ENCODE peak calls at places on chromosomes 4 and X, in six cellular contexts. C, L, K, N, S and V are unnamed samples. For H3K4me1 and H3K9me3, the result is how much of the 10 kb centered on the place peaks cover.

GRCh38 chr4:53421791-53422190 is 44.4 kb downstream of the FIP1L1 start:
- DNase-seq in C (no peak), N (no peak), S (no peak), L (no peak), K (no peak), V (no peak)

GRCh38 chr4:147487616-147488015 is 6.7 kb downstream of the EDNRA start:
- DNase-seq in K (no peak), N (no peak), S (no peak), L (no peak), C (no peak), V (no peak)

GRCh38 chr4:78566834-78567501 is 15.4 kb downstream of the ANXA3 start:
- DNase-seq in C (no peak), K (no peak), L (no peak), S (no peak), N (no peak), V (no peak)

GRCh38 chr4:1297456-1298325 is 8.0 kb downstream of the MAEA start:
- DNase-seq in C (no peak), N (peak), L (no peak), S (no peak), K (no peak), V (peak)

GRCh38 chr4:150854600-150854999 is 160.5 kb downstream of the LRBA start:
- DNase-seq in N (no peak), S (no peak), L (no peak), C (no peak), K (no peak), V (no peak)

GRCh38 chr4:145772347-145772746 is 92.4 kb downstream of the C4orf51 start:
- DNase-seq in S (no peak), L (no peak), C (no peak), K (no peak), N (no peak), V (no peak)

GRCh38 chr4:3630136-3630933 is 98.1 kb upstream of the LRPAP1 start:
- DNase-seq in C (no peak), L (no peak), N (no peak), S (peak), K (no peak), V (no peak)

GRCh38 chr4:138790993-138791392 is 224.6 kb upstream of the NOCT start:
- DNase-seq in C (no peak), S (no peak), N (no peak), K (no peak), L (no peak), V (no peak)

GRCh38 chr4:174120446-174121142 is 162.9 kb downstream of the FBXO8 start:
- DNase-seq in L (no peak), S (peak), N (peak), K (peak), C (no peak), V (no peak)

GRCh38 chr4:153205757-153206156 is 1.5 kb downstream of the TRIM2 start:
- DNase-seq in K (no peak), L (peak), S (peak), C (peak), N (no peak), V (no peak)

GRCh38 chrX:113726466-113726865 is 857.4 kb upstream of the HTR2C start:
- DNase-seq in N (no peak), C (no peak), K (no peak), S (no peak), L (no peak), V (no peak)

GRCh38 chrX:105658136-105658535 is 164.2 kb upstream of the NRK start:
- DNase-seq in K (no peak), L (no peak), C (no peak), N (no peak), S (no peak), V (no peak)

GRCh38 chr4:146335763-146336412 is 121.5 kb downstream of the REELD1 start:
- DNase-seq in K (no peak), C (no peak), N (no peak), L (no peak), S (no peak), V (no peak)

GRCh38 chrX:108309144-108309543 is 129.1 kb downstream of the COL4A6 start:
- DNase-seq in N (no peak), K (no peak), L (no peak), C (no peak), S (no peak), V (no peak)

GRCh38 chr4:183097251-183098079 is 1.6 kb upstream of the WWC2 start:
- DNase-seq in N (peak), K (peak), L (no peak), S (no peak), C (no peak), V (peak)

GRCh38 chrX:107562482-107562881 is 65.8 kb upstream of the PRPS1 start:
- DNase-seq in N (no peak), S (no peak), C (no peak), L (no peak), K (no peak), V (no peak)

GRCh38 chr4:4694296-4694772 is 152.5 kb upstream of the STX18 start:
- DNase-seq in K (no peak), S (no peak), N (no peak), C (no peak), L (no peak), V (no peak)

GRCh38 chr4:124846306-124846705 is 133.8 kb upstream of the ANKRD50 start:
- DNase-seq in L (no peak), S (no peak), K (no peak), N (no peak), C (no peak), V (no peak)

GRCh38 chr4:80172203-80172602 is 25.1 kb upstream of the PRDM8 start:
- DNase-seq in K (no peak), N (no peak), C (no peak), S (no peak), L (no peak), V (no peak)

GRCh38 chrX:120672389-120672788 is 42.5 kb upstream of the C1GALT1C1 start:
- DNase-seq in K (peak), N (peak), L (peak), S (no peak), C (no peak), V (no peak)

GRCh38 chr4:117135634-117136354 is 50.4 kb upstream of the TRAM1L1 start:
- DNase-seq in C (no peak), N (no peak), S (no peak), K (no peak), L (no peak), V (no peak)

GRCh38 chrX:149825424-149825823 is 43.7 kb downstream of the MAGEA9 start:
- DNase-seq in K (no peak), N (no peak), S (peak), L (no peak), C (no peak), V (peak)

GRCh38 chrX:133370719-133371275 is 44.5 kb downstream of the GPC4 start:
- DNase-seq in L (no peak), C (no peak), N (no peak), S (no peak), K (no peak), V (no peak)

GRCh38 chrX:19017271-19017670 is 33.4 kb upstream of the PHKA2 start:
- DNase-seq in K (no peak), S (no peak), L (no peak), C (no peak), N (no peak), V (no peak)

GRCh38 chr4:94127707-94128328 is 79.8 kb upstream of the SMARCAD1 start:
- DNase-seq in K (no peak), L (no peak), C (no peak), N (no peak), S (no peak), V (no peak)
- TF ChIP-seq CTCF in K (peak), L (no peak), C (peak), N (peak), S (peak), V (peak)

DNA sequence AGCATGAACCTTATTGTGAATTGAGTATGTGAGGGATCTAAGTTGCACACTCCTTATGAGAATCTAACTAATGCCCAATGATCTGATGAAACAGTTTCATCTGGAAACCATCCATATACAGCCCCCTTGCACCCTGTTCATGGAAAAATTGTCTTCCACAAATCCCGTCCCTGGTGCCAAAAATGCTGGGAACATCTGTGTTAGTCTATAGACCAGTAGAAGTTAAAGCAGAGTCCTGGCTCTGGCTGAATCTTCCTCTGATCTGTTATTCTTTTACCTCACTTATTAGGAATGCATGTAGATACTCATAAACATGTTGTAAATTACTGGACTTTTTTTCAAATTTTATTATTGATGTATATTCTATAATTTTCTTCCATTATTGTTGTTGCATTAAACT is 29.2 kb downstream of the SULT1B1 start:
- DNase-seq in L (no peak), K (no peak), C (no peak), S (no peak), N (no peak), V (no peak)
- H3K4me1 ChIP-seq in L (under half), K (under half), C (under half), S (under half), N (under half), V (under half)

GRCh38 chrX:40153335-40154221 is 55.8 kb upstream of the BCOR start:
- DNase-seq in L (peak), N (peak), S (peak), K (no peak), C (no peak), V (peak)
- H3K9me3 ChIP-seq in L (under half), N (under half), S (under half), K (under half), C (under half), V (under half)

DNA sequence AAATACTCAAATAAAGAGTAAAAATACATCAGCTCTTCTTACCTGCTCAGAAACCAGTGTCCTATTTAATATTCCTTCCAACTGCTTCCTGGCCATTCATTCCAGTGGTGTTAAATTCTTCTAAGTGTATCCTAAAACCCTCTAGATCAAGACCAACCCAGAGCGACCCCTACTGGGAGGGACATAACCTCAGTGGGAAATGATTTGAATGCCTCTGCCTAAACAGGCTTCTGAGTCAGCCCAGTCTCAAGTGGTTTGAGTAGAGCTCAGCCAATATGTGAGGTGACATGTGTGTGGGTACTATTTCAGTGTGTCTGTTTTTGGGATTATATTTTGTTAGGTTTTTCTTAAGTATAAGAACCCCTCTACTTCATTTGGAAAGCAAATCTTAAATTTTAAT is 133.6 kb upstream of the ARHGEF9 start:
- DNase-seq in N (no peak), S (no peak), C (no peak), K (no peak), L (no peak), V (no peak)
- TF ChIP-seq CTCF in N (no peak), S (no peak), C (no peak), K (no peak), L (no peak), V (no peak)

GRCh38 chrX:23509256-23509655 is 158.0 kb upstream of the PRDX4 start:
- DNase-seq in N (no peak), S (no peak), K (no peak), L (no peak), C (no peak), V (no peak)

GRCh38 chrX:23514082-23514481 is 153.2 kb upstream of the PRDX4 start:
- DNase-seq in L (no peak), S (no peak), N (no peak), C (no peak), K (no peak), V (no peak)

GRCh38 chrX:23513121-23513520 is 154.2 kb upstream of the PRDX4 start:
- DNase-seq in S (no peak), L (no peak), K (no peak), C (no peak), N (no peak), V (no peak)

GRCh38 chrX:23511783-23512182 is 155.5 kb upstream of the PRDX4 start:
- DNase-seq in N (no peak), S (no peak), L (no peak), K (no peak), C (no peak), V (no peak)

GRCh38 chrX:23515028-23515427 is 152.3 kb upstream of the PRDX4 start:
- DNase-seq in L (no peak), N (no peak), S (no peak), C (no peak), K (no peak), V (no peak)
- H3K4me1 ChIP-seq in L (under half), N (under half), S (under half), C (under half), K (under half), V (under half)